ENCODE peak calls at places on chromosomes 1 and 21, in eight cellular contexts. V is heart left ventricle; U is T-helper 2 cell; P is NCI-H2029 treated with DMSO at 0.1 percent for 48 hours; F is islet precursor cell; H is stimulated activated CD4-positive, alpha-beta T cell treated with anti-CD3 and anti-CD28 coated beads, Interleukin-1b, Interleukin-23, amount 100 ng/mL, for 1 hour; R is activated CD4-positive, alpha-beta T cell treated with anti-CD3 and anti-CD28 coated beads, Interleukin-2, amount 10 ng/mL, durations not matched to agents 7 days and 5 days; Q is substantia nigra. D is an unnamed sample.

GRCh38 chr1:15557008-15557407 is 27.8 kb downstream of the AGMAT start:
- DNase-seq in Q (no peak), H (no peak), F (no peak), U (no peak), R (no peak), V (no peak), P (no peak), D (no peak)

GRCh38 chr21:45632165-45632896 is 11.2 kb upstream of the PCBP3 start:
- DNase-seq in H (no peak), F (no peak), Q (no peak), V (no peak), P (no peak), U (no peak), R (no peak), D (no peak)

GRCh38 chr21:31181089-31181757 is 142.9 kb upstream of the KRTAP19-8 start:
- DNase-seq in P (no peak), V (no peak), R (peak), F (no peak), H (no peak), U (peak), Q (no peak), D (no peak)

GRCh38 chr1:192805832-192806323 is 3.0 kb upstream of the RGS2 start:
- DNase-seq in U (no peak), P (no peak), V (no peak), Q (no peak), R (peak), H (no peak), F (no peak), D (peak)

GRCh38 chr21:34801519-34802132 is 132.8 kb downstream of the CLIC6 start:
- DNase-seq in P (no peak), R (peak), V (no peak), H (no peak), U (no peak), Q (no peak), F (no peak), D (no peak)

GRCh38 chr1:191498318-191498717 is 659.9 kb upstream of the RGS18 start:
- DNase-seq in R (no peak), H (no peak), Q (no peak), P (no peak), F (no peak), U (no peak), V (no peak), D (no peak)

GRCh38 chr1:110187139-110187890 is 22.8 kb upstream of the KCNC4 start:
- DNase-seq in F (no peak), Q (no peak), R (no peak), V (peak), P (no peak), H (no peak), U (no peak), D (no peak)

GRCh38 chr1:27716262-27716895 is 9.4 kb upstream of the FAM76A start:
- DNase-seq in P (no peak), Q (no peak), F (no peak), U (no peak), H (no peak), R (no peak), V (no peak), D (no peak)

GRCh38 chr21:45493401-45494001 is 48.7 kb downstream of the SLC19A1 start:
- DNase-seq in R (no peak), Q (no peak), H (no peak), P (no peak), F (no peak), U (no peak), V (no peak), D (no peak)

GRCh38 chr21:37797403-37797802 is 118.9 kb downstream of the KCNJ6 start:
- DNase-seq in F (no peak), R (no peak), V (no peak), Q (no peak), U (no peak), H (no peak), P (no peak), D (no peak)

GRCh38 chr1:183632087-183632486 is 3.5 kb downstream of the ARPC5 start:
- DNase-seq in R (no peak), Q (no peak), H (no peak), F (no peak), P (no peak), V (no peak), U (no peak), D (no peak)

GRCh38 chr1:102336602-102337001 is 339.9 kb upstream of the OLFM3 start:
- DNase-seq in Q (no peak), H (no peak), F (no peak), R (no peak), P (no peak), U (no peak), V (no peak), D (no peak)

GRCh38 chr1:230186003-230186863 is 119.2 kb downstream of the GALNT2 start:
- DNase-seq in R (no peak), U (no peak), F (peak), P (peak), Q (peak), V (no peak), H (no peak), D (no peak)

GRCh38 chr1:15331673-15332072 is 78.0 kb upstream of the EFHD2 start:
- DNase-seq in H (no peak), V (no peak), R (no peak), Q (no peak), P (no peak), F (no peak), U (no peak), D (no peak)

GRCh38 chr1:157166581-157166980 is 28.4 kb upstream of the ETV3 start:
- DNase-seq in U (no peak), F (peak), H (no peak), P (no peak), V (no peak), Q (no peak), R (no peak), D (no peak)

GRCh38 chr1:203751051-203751450 is 13.9 kb upstream of the LAX1 start:
- DNase-seq in F (no peak), H (no peak), Q (no peak), P (no peak), V (no peak), R (no peak), U (no peak), D (no peak)

GRCh38 chr1:171841931-171842723 is 829 bp downstream of the DNM3 start:
- DNase-seq in H (no peak), R (peak), P (no peak), F (peak), U (peak), Q (peak), V (peak), D (no peak)

GRCh38 chr1:200409203-200409760 is 554 bp downstream of the ZNF281 start:
- DNase-seq in V (peak), F (peak), U (peak), R (peak), P (no peak), Q (peak), H (peak), D (no peak)

GRCh38 chr1:154190550-154190949 is 1.4 kb downstream of the TPM3 start:
- DNase-seq in U (no peak), P (no peak), Q (no peak), H (no peak), V (no peak), F (no peak), R (no peak), D (no peak)

GRCh38 chr1:116886532-116886931 is 23.2 kb upstream of the PTGFRN start:
- DNase-seq in V (no peak), R (no peak), Q (no peak), H (no peak), P (no peak), U (no peak), F (peak), D (no peak)

GRCh38 chr1:70890408-70890807 is 157.2 kb downstream of the PTGER3 start:
- DNase-seq in F (no peak), U (no peak), Q (no peak), H (no peak), P (no peak), R (no peak), V (no peak), D (no peak)

GRCh38 chr1:171901245-171901644 is 59.9 kb downstream of the DNM3 start:
- DNase-seq in R (no peak), F (peak), Q (no peak), P (no peak), V (no peak), U (no peak), H (no peak), D (no peak)

GRCh38 chr1:30353637-30354036 is 369.7 kb downstream of the MATN1 start:
- DNase-seq in U (no peak), P (no peak), R (no peak), Q (no peak), F (no peak), H (no peak), V (no peak), D (no peak)

GRCh38 chr1:214349781-214350180 is 68.8 kb downstream of the SMYD2 start:
- DNase-seq in V (no peak), R (no peak), Q (no peak), U (no peak), P (no peak), F (no peak), H (no peak), D (no peak)

GRCh38 chr1:235999259-235999925 is 65.5 kb downstream of the NID1 start:
- DNase-seq in U (peak), R (peak), V (peak), F (peak), H (peak), P (no peak), Q (no peak), D (no peak)

GRCh38 chr1:24725209-24725651 is 20.0 kb upstream of the CLIC4 start:
- DNase-seq in R (no peak), V (no peak), Q (no peak), P (no peak), H (no peak), U (no peak), F (peak), D (no peak)

GRCh38 chr1:7561331-7561921 is 209.7 kb upstream of the VAMP3 start:
- DNase-seq in H (no peak), F (peak), P (no peak), Q (no peak), U (no peak), R (no peak), V (no peak), D (no peak)

GRCh38 chr1:169018751-169019150 is 87.7 kb upstream of the ATP1B1 start:
- DNase-seq in U (no peak), P (no peak), R (no peak), F (no peak), Q (no peak), V (no peak), H (no peak), D (no peak)

GRCh38 chr1:109622103-109622892 is 2.7 kb downstream of the AMPD2 start:
- DNase-seq in F (no peak), H (no peak), V (no peak), U (no peak), Q (no peak), P (no peak), R (no peak), D (no peak)

GRCh38 chr1:63976006-63976405 is 202.2 kb downstream of the ROR1 start:
- DNase-seq in U (no peak), H (no peak), P (no peak), Q (no peak), F (no peak), R (no peak), V (no peak), D (no peak)

GRCh38 chr1:199909137-199909536 is 118.4 kb upstream of the NR5A2 start:
- DNase-seq in P (no peak), U (no peak), R (no peak), Q (no peak), H (no peak), F (no peak), V (no peak), D (no peak)

GRCh38 chr1:109589177-109589576 is 30.2 kb downstream of the GNAT2 start:
- DNase-seq in V (no peak), R (no peak), Q (no peak), P (no peak), U (no peak), F (no peak), H (no peak), D (no peak)

GRCh38 chr1:211813590-211813989 is 17.0 kb downstream of the LPGAT1 start:
- DNase-seq in H (no peak), V (peak), Q (no peak), P (no peak), R (no peak), F (no peak), U (no peak), D (no peak)

GRCh38 chr1:173903827-173904226 is 13.3 kb downstream of the SERPINC1 start:
- DNase-seq in R (no peak), P (no peak), V (no peak), H (no peak), Q (no peak), F (no peak), U (no peak), D (no peak)

D was measured in GDM1.